ENCODE peak calls at places on chromosome 5, in six cellular contexts. M is heart left ventricle; V is effector memory CD4-positive, alpha-beta T cell; U is osteoblast; P is adrenal gland; N is IMR-90. X is an unnamed sample. For H3K4me1 and H3K27me3, the result is how much of the 10 kb centered on the place peaks cover.

GRCh38 chr5:39650234-39650816 is 225.5 kb upstream of the DAB2 start:
- DNase-seq in N (peak), V (no peak), M (no peak), U (no peak), P (no peak), X (no peak)

GRCh38 chr5:39422036-39422606 is 2.7 kb downstream of the DAB2 start:
- DNase-seq in M (no peak), V (no peak), N (no peak), U (no peak), P (no peak), X (no peak)

GRCh38 chr5:115321309-115321708 is 24.9 kb upstream of the CCDC112 start:
- DNase-seq in M (no peak), P (no peak), V (no peak), N (peak), U (no peak), X (no peak)

GRCh38 chr5:38825494-38825893 is 20.3 kb upstream of the OSMR start:
- DNase-seq in P (no peak), N (peak), V (no peak), M (no peak), U (peak), X (no peak)

GRCh38 chr5:96084874-96085545 is 123.4 kb upstream of the ELL2 start:
- DNase-seq in U (no peak), P (no peak), M (no peak), V (no peak), N (no peak), X (no peak)

GRCh38 chr5:152551061-152551460 is 146.0 kb upstream of the NMUR2 start:
- DNase-seq in P (no peak), U (no peak), N (no peak), M (no peak), V (no peak), X (no peak)

GRCh38 chr5:150022163-150022540 is 21.6 kb downstream of the HMGXB3 start:
- DNase-seq in P (peak), V (no peak), M (peak), N (peak), U (no peak), X (no peak)

GRCh38 chr5:111254613-111255012 is 30.4 kb downstream of the CAMK4 start:
- DNase-seq in U (no peak), V (peak), P (no peak), M (no peak), N (peak), X (no peak)

GRCh38 chr5:111548992-111549649 is 36.8 kb upstream of the STARD4 start:
- DNase-seq in P (no peak), M (no peak), N (peak), U (peak), V (no peak), X (peak)

GRCh38 chr5:108345541-108346171 is 36.2 kb downstream of the FBXL17 start:
- DNase-seq in P (no peak), M (no peak), U (no peak), N (peak), V (no peak), X (no peak)

GRCh38 chr5:39447968-39448367 is 23.2 kb upstream of the DAB2 start:
- DNase-seq in N (peak), P (no peak), M (no peak), U (peak), V (no peak), X (no peak)

GRCh38 chr5:98635631-98636030 is 137.8 kb upstream of the RGMB start:
- DNase-seq in U (no peak), V (no peak), P (no peak), M (no peak), N (peak), X (no peak)

GRCh38 chr5:95808686-95809413 is 13.7 kb downstream of the GLRX start:
- DNase-seq in U (peak), M (peak), V (peak), P (peak), N (peak), X (peak)

GRCh38 chr5:67095346-67095871 is 101.2 kb downstream of the CD180 start:
- DNase-seq in P (peak), U (no peak), N (peak), V (no peak), M (peak), X (peak)

GRCh38 chr5:95080026-95080425 is 204.9 kb downstream of the MCTP1 start:
- DNase-seq in V (no peak), U (no peak), N (no peak), M (no peak), P (no peak), X (no peak)

GRCh38 chr5:112635276-112635675 is 102.4 kb upstream of the APC start:
- DNase-seq in P (no peak), N (no peak), U (no peak), V (no peak), M (no peak), X (peak)

GRCh38 chr5:132491368-132492364 is 1.1 kb upstream of the IRF1 start:
- DNase-seq in V (no peak), P (peak), M (no peak), N (no peak), U (peak), X (peak)

GRCh38 chr5:132489051-132489770 is 1.4 kb downstream of the IRF1 start:
- DNase-seq in N (no peak), P (peak), M (no peak), U (no peak), V (no peak), X (no peak)

GRCh38 chr5:132490484-132491367 is at the start of gene IRF1:
- DNase-seq in M (peak), V (peak), P (peak), U (peak), N (peak), X (peak)

GRCh38 chr5:132488590-132488989 is 2.0 kb downstream of the IRF1 start:
- DNase-seq in V (no peak), M (no peak), P (no peak), U (no peak), N (no peak), X (no peak)

DNA sequence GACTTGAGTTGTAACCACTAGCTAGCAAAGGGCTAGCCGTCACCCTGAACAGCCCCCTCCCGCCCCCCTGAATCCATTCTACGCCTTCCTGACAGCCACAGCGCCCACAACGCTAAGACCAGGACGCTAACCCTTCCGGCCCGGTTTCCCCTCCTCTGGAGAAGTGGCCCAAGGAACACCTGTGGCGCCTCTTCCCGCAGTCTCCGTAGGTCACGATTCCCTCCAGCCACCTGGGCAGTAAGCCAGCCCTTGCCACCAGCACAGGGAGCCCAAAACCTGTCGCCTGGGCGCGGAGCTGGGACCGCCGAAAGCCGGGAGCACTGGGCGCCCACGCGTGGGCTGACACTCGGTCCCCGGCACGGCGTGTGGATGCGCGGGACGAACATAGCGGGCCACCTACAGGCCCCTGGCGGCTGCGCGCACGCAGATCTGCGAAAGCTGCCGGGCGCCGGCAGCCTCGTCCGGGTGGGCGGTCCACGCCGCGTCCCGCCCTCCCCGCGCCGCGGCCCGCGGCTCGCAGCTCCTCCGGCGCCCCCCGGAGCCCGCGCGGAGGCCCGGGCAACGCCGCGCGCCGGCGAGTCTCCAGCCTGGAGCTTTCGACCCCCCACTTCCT is 596 bp downstream of the IRF1 start:
- DNase-seq in M (peak), P (peak), U (peak), N (peak), V (no peak), X (peak)
- H3K4me1 ChIP-seq in M (under half), P (under half), U (under half), N (under half), V (half or more), X (under half)

DNA sequence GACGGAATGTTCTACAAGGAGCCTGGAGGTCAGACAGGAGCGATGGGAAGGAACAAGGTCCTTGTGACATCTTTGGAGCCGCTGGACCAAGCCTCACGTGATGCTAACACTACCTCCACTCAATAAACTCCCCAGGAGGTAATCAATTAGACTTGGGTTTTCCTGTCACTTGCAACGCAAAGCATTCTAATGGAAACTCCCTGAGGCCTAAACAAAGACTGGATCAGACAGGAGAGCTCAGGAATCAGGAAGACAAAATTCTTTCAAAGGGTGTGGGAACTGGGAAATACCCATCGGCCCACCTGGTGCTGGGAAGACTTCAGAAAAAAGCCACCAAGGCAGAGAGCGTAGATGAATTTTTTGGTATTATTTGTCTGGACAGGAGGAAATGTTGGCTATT is 22.3 kb upstream of the UNC5A start:
- DNase-seq in V (no peak), M (no peak), U (no peak), N (no peak), P (no peak), X (no peak)
- H3K27ac ChIP-seq in V (no peak), M (no peak), U (no peak), N (no peak), P (no peak), X (no peak)

DNA sequence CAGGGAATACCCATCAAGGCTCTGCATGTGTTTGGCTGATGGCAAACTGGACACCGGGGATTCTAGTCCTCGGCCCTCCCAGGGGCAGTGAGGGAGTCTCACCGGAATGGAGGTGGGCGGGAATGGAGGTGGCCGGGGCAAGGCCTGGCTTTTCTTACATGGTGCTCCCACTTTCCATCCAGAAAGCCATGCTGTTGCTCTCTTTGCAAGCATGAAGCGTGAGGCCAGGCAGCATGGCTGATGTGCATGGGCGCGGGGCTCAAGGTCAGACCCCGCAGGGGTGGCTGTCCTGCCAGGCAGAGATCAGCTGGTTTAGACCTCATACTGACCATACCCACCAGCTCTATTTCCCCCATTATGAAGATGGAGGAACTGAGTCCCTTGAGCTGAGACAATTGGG is 108.0 kb upstream of the PHYKPL start:
- DNase-seq in M (no peak), N (no peak), U (no peak), V (no peak), P (no peak), X (no peak)
- H3K27me3 ChIP-seq in M (under half), N (under half), U (under half), V (under half), P (under half), X (under half)

GRCh38 chr5:109653840-109654239 is 35.9 kb upstream of the MAN2A1 start:
- DNase-seq in U (no peak), N (no peak), P (no peak), M (no peak), V (no peak), X (no peak)
- H3K4me1 ChIP-seq in U (under half), N (under half), P (under half), M (under half), V (under half), X (under half)

GRCh38 chr5:176965633-176966032 is 40.9 kb downstream of the UIMC1 start:
- DNase-seq in M (no peak), N (no peak), P (no peak), V (no peak), U (no peak), X (no peak)
- H3K27ac ChIP-seq in M (no peak), N (no peak), P (no peak), V (no peak), U (no peak), X (no peak)

DNA sequence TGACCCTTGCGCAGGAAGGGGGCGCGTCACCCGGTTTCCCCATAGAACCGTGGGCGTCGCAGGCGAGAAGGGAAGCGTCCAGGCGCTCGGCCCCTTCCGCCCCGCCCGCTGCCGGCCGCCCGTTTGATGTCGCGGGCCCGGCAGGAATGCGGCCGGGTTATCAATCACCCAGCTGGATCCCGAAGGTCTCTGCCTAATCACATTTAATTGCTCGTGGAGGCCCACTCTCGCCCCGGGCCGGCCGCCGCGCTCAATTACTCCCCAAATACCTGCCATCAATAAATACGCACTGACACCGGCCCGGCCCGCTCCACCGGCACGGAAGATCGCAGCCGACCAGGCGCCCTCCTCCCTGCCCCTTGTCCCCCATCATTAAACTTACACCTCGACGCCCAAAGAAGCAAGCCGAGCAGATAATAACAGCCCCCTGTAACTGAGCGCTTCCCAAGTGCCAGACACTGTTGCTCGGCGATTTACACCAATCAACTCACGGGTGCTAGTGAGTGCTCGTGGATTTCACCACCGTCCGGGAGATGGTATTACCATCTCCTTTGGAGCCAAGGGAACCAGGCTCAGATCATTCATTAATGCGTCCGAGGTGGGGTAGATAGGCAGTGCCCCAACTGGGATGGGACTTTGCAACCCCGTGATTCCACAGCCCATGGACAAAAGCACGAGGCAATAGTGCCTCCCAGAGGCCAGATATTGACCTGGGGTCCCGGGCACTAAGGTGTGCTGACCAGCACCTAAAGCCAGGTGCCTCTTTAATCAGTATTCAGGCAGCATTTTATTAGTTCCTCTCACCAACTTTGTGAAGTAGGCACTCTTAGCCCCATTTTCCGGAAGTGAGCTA is 11.3 kb downstream of the MSX2 start:
- DNase-seq in N (no peak), U (no peak), P (peak), M (no peak), V (no peak), X (no peak)
- H3K27me3 ChIP-seq in N (under half), U (under half), P (half or more), M (under half), V (under half), X (under half)

X was measured in right cardiac atrium.